ENCODE peak calls at places on chromosomes 2 and 18, in eight cellular contexts. P, C, Q, U, J, E, K and G are unnamed samples.

GRCh38 chr2:71615769-71616730 is 162.7 kb downstream of the DYSF start:
- DNase-seq in P (no peak), C (no peak), Q (no peak), U (no peak), J (no peak), E (no peak), K (no peak), G (no peak)

GRCh38 chr2:133434962-133435668 is 133.1 kb downstream of the NCKAP5 start:
- DNase-seq in P (peak; percentile 8), C (no peak), Q (no peak), U (peak; percentile 62), J (peak; percentile 64), E (no peak), K (no peak), G (no peak)

GRCh38 chr2:234446404-234447076 is 50.3 kb downstream of the ARL4C start:
- DNase-seq in P (no peak), C (no peak), Q (peak; percentile 58), U (no peak), J (no peak), E (no peak), K (peak; percentile 68), G (peak; percentile 38)

GRCh38 chr2:164522561-164522981 is 98.7 kb downstream of the GRB14 start:
- DNase-seq in P (no peak), C (no peak), Q (no peak), U (no peak), J (no peak), E (no peak), K (no peak), G (no peak)

GRCh38 chr2:196453613-196454047 is 185.9 kb upstream of the CCDC150 start:
- DNase-seq in P (peak; percentile 64), C (peak; percentile 34), Q (no peak), U (peak; percentile 70), J (peak; percentile 47), E (no peak), K (peak; percentile 51), G (peak; percentile 5)

GRCh38 chr2:98902209-98903063 is 33.6 kb downstream of the CRACDL start:
- DNase-seq in P (no peak), C (no peak), Q (no peak), U (no peak), J (no peak), E (no peak), K (no peak), G (no peak)

GRCh38 chr18:13435596-13436333 is 217.2 kb downstream of the LDLRAD4 start:
- DNase-seq in P (peak; percentile 84), C (no peak), Q (no peak), U (peak; percentile 70), J (peak; percentile 79), E (no peak), K (no peak), G (no peak)

GRCh38 chr18:77099501-77100370 is 32.8 kb downstream of the MBP start:
- DNase-seq in P (no peak), C (no peak), Q (no peak), U (no peak), J (no peak), E (no peak), K (peak; percentile 71), G (no peak)